ENCODE peak calls at places on chromosomes 12 and 14, in ten cellular contexts. Q, J, B, I, C, Y, Z, H, S and W are unnamed samples.

GRCh38 chr12:131583085-131583712 is 127.7 kb upstream of the SFSWAP start:
- DNase-seq in Z (no peak), H (peak; percentile 17), I (no peak), Q (no peak), B (no peak), S (no peak), J (no peak), C (no peak), Y (no peak), W (no peak)

GRCh38 chr14:23008836-23009235 is 1.1 kb downstream of the C14orf93 start:
- DNase-seq in H (no peak), Z (no peak), S (no peak), Y (no peak), C (no peak), J (no peak), B (no peak), I (no peak), Q (no peak), W (no peak)

GRCh38 chr14:92475451-92476187 is 38.0 kb upstream of the RIN3 start:
- DNase-seq in Y (no peak), B (peak; percentile 68), H (no peak), C (peak; percentile 78), Q (peak; percentile 85), I (no peak), J (peak; percentile 43), Z (peak; percentile 84), S (no peak), W (no peak)

GRCh38 chr12:102009796-102010195 is 52.0 kb downstream of the WASHC3 start:
- DNase-seq in Y (no peak), Z (no peak), H (no peak), Q (no peak), I (no peak), J (no peak), C (no peak), S (no peak), B (no peak), W (no peak)

GRCh38 chr12:62910549-62911169 is 24.3 kb downstream of the PPM1H start:
- DNase-seq in S (peak; percentile 15), J (no peak), H (no peak), Z (no peak), Y (no peak), C (no peak), I (no peak), B (no peak), Q (no peak), W (no peak)

GRCh38 chr12:46153267-46153872 is 115.5 kb downstream of the SLC38A1 start:
- DNase-seq in Y (peak; percentile 18), H (no peak), B (no peak), J (peak; percentile 78), I (no peak), C (no peak), S (peak; percentile 28), Q (no peak), Z (no peak), W (no peak)

GRCh38 chr14:68976160-68977067 is 2.7 kb downstream of the ACTN1 start:
- DNase-seq in S (no peak), Y (no peak), C (no peak), I (peak; percentile 44), Z (peak; percentile 93), Q (peak; percentile 58), B (peak; percentile 58), H (no peak), J (peak; percentile 69), W (no peak)

GRCh38 chr12:121939190-121939589 is 20.8 kb downstream of the CFAP251 start:
- DNase-seq in B (no peak), Q (no peak), S (no peak), Z (no peak), J (no peak), I (peak; percentile 90), C (no peak), Y (no peak), H (no peak), W (peak; percentile 18)

GRCh38 chr12:4153343-4153892 is 120.1 kb upstream of the CCND2 start:
- DNase-seq in J (no peak), B (no peak), Y (no peak), H (no peak), I (no peak), Q (no peak), C (no peak), Z (no peak), S (no peak), W (no peak)

GRCh38 chr14:33986804-33987203 is 35.9 kb upstream of the EGLN3 start:
- DNase-seq in H (no peak), I (peak; percentile 92), C (no peak), J (peak; percentile 86), B (no peak), Y (peak; percentile 32), Q (no peak), S (no peak), Z (no peak), W (peak; percentile 39)

GRCh38 chr14:33990790-33991189 is 39.9 kb upstream of the EGLN3 start:
- DNase-seq in S (no peak), H (no peak), Z (no peak), B (no peak), C (no peak), J (no peak), Y (no peak), Q (no peak), I (no peak), W (no peak)

GRCh38 chr14:33987565-33988080 is 36.7 kb upstream of the EGLN3 start:
- DNase-seq in Y (no peak), C (no peak), H (no peak), I (no peak), B (no peak), Z (no peak), J (no peak), S (no peak), Q (no peak), W (no peak)

GRCh38 chr14:33979613-33980276 is 28.9 kb upstream of the EGLN3 start:
- DNase-seq in Y (no peak), C (no peak), I (no peak), B (no peak), H (no peak), S (no peak), Z (no peak), Q (no peak), J (no peak), W (no peak)

GRCh38 chr14:33985242-33985641 is 34.4 kb upstream of the EGLN3 start:
- DNase-seq in C (no peak), B (no peak), J (no peak), Q (no peak), S (no peak), Z (no peak), I (no peak), Y (peak; percentile 18), H (no peak), W (no peak)
- H3K27ac ChIP-seq in C (no peak overlapping the region), B (no peak overlapping the region), J (no peak overlapping the region), Q (no peak overlapping the region), S (no peak overlapping the region), Z (no peak overlapping the region), I (no peak overlapping the region), Y (no peak overlapping the region), H (no peak overlapping the region), W (no peak overlapping the region)

DNA sequence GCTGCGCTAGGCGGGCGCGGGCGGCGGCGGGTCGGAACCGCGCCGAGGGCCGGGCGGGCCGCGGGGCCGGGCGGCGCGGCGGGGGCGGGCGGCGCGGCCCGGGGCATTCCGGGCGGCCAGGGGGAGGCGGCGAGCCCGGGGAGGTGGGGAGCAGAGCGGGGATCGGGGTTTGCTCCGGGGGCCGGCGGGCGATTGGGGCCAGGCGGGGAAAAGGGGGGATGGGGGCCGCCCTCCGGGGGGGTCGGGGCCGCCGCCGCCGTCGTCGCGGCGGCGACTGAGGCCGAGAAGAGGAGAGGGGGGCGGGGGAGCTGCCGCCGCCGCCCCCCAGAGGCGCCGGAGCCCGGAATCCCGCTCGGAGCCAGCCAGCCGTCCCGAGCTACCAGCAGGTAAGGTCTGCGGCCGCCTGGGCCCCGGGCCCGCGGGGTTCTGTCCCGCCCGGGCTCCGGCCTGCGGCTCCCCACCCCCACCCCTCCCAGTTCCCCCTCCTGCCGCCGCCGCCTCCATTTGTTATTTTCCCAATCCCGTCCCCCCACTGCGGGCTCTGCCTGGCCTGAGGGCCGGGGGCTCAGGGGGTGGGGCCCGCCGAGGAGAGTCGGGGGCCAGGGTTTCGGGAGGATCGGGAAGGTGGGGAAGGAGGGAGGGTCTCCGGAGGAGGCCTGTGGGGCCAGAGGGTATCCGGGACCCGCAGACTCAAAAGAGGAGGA is 392 bp downstream of the ATN1 start:
- DNase-seq in B (no peak), H (no peak), I (no peak), Y (no peak), Q (no peak), S (peak; percentile 40), C (peak; percentile 80), Z (no peak), J (peak; percentile 48), W (no peak)
- H3K27ac ChIP-seq in B (peak overlapping the region; percentile 97), H (peak overlapping the region; percentile 95), I (peak overlapping the region; percentile 37), Y (peak overlapping the region; percentile 99), Q (peak overlapping the region; percentile 84), S (peak overlapping the region; percentile 88), C (peak overlapping the region; percentile 98), Z (peak overlapping the region; percentile 100), J (peak overlapping the region; percentile 56), W (peak overlapping the region; percentile 88)

DNA sequence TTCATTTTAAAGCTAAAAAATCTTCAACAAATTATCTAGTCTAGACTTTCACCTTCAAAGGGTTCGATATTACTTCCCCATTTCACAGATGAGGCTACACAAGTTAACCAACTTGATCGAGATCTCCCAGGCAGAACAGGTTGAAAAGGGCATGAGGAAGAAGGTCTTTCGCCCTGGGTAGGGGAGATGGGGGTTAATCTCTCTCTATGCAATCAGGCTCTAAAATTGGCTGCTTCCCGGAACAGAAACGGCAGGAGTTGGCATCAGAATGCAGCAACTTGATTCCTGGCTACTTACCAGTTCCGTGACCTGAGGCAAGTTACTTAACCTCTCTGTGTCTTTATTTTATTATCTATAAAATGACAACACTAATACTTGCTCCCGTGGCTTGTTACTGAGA is 2.4 kb upstream of the CISTR start:
- DNase-seq in B (no peak), Y (no peak), H (no peak), Z (no peak), Q (no peak), S (no peak), J (no peak), C (no peak), I (no peak), W (no peak)
- H3K27ac ChIP-seq in B (no peak overlapping the region), Y (no peak overlapping the region), H (peak overlapping the region; percentile 64), Z (peak overlapping the region; percentile 12), Q (no peak overlapping the region), S (no peak overlapping the region), J (no peak overlapping the region), C (no peak overlapping the region), I (no peak overlapping the region), W (no peak overlapping the region)

GRCh38 chr12:2959194-2959507 is at the start of gene TEAD4:
- DNase-seq in C (no peak), B (peak; percentile 68), J (peak; percentile 88), I (peak; percentile 75), S (peak; percentile 93), Y (peak; percentile 39), Q (peak; percentile 73), H (no peak), Z (peak; percentile 74), W (no peak)

GRCh38 chr12:2960432-2960956 is 1.3 kb downstream of the TEAD4 start:
- DNase-seq in Z (no peak), Q (no peak), C (no peak), H (no peak), Y (no peak), I (peak; percentile 45), B (no peak), S (no peak), J (peak; percentile 67), W (no peak)

GRCh38 chr12:2960996-2961616 is 1.9 kb downstream of the TEAD4 start:
- DNase-seq in Q (no peak), Y (no peak), I (no peak), Z (no peak), C (no peak), J (peak; percentile 24), H (no peak), S (no peak), B (no peak), W (no peak)

GRCh38 chr12:2958432-2959193 is 584 bp upstream of the TEAD4 start:
- DNase-seq in C (peak; percentile 82), J (peak; percentile 83), Q (peak; percentile 73), Z (peak; percentile 68), B (peak; percentile 65), I (peak; percentile 84), S (peak; percentile 75), Y (peak; percentile 33), H (no peak), W (peak; percentile 44)

GRCh38 chr12:2959508-2960431 is 573 bp downstream of the TEAD4 start:
- DNase-seq in I (peak; percentile 60), S (peak; percentile 63), Y (no peak), H (no peak), Z (peak; percentile 77), J (peak; percentile 80), C (peak; percentile 79), B (peak; percentile 34), Q (peak; percentile 80), W (no peak)
- H3K27ac ChIP-seq in I (peak overlapping the region; percentile 40), S (peak overlapping the region; percentile 93), Y (peak overlapping the region; percentile 97), H (peak overlapping the region; percentile 72), Z (peak overlapping the region; percentile 68), J (peak overlapping the region; percentile 52), C (peak overlapping the region; percentile 64), B (peak overlapping the region; percentile 92), Q (peak overlapping the region; percentile 85), W (peak overlapping the region; percentile 65)